ENCODE peak calls at places on chromosomes 7 and 10, in nine cellular contexts. N is Panc1, J is GM12891, W is sigmoid colon, S is K562, U is HCT116, H is stomach, R is GM23338, P is transverse colon. Y is an unnamed sample.

GRCh38 chr7:22296265-22296566 is 60.7 kb downstream of the RAPGEF5 start:
- DNase-seq in J (no peak), P (no peak), R (no peak), S (no peak), W (no peak), N (no peak), U (no peak), H (no peak), Y (no peak)

GRCh38 chr10:62025901-62026879 is 124.7 kb downstream of the ARID5B start:
- DNase-seq in P (no peak), J (no peak), W (no peak), U (no peak), H (no peak), N (no peak), S (no peak), R (no peak), Y (no peak)

GRCh38 chr10:28681928-28682750 is 4.8 kb downstream of the BAMBI start:
- DNase-seq in J (no peak), P (no peak), U (no peak), W (no peak), R (no peak), H (no peak), S (peak), N (no peak), Y (no peak)

GRCh38 chr10:91096263-91096662 is 124.2 kb upstream of the PCGF5 start:
- DNase-seq in J (no peak), W (no peak), P (no peak), S (no peak), N (no peak), H (no peak), U (no peak), R (no peak), Y (no peak)

GRCh38 chr7:79452495-79453265 is 787 bp downstream of the MAGI2 start:
- DNase-seq in P (no peak), W (peak), U (no peak), J (no peak), R (peak), H (no peak), N (no peak), S (no peak), Y (peak)

GRCh38 chr7:23377134-23377533 is 78.0 kb downstream of the MALSU1 start:
- DNase-seq in R (no peak), S (no peak), P (no peak), J (no peak), N (peak), W (no peak), U (no peak), H (no peak), Y (no peak)

GRCh38 chr7:130822642-130823041 is 88.6 kb upstream of the KLF14 start:
- DNase-seq in U (no peak), H (no peak), N (no peak), P (no peak), J (no peak), R (no peak), W (no peak), S (no peak), Y (no peak)

GRCh38 chr7:90552521-90552920 is 43.6 kb upstream of the CDK14 start:
- DNase-seq in P (no peak), H (no peak), J (no peak), R (no peak), W (no peak), N (no peak), S (no peak), U (no peak), Y (no peak)

GRCh38 chr7:44244282-44244681 is 43.5 kb downstream of the YKT6 start:
- DNase-seq in H (no peak), R (peak), P (no peak), J (peak), S (peak), W (no peak), N (no peak), U (no peak), Y (no peak)

GRCh38 chr10:17059197-17059688 is 70.4 kb downstream of the CUBN start:
- DNase-seq in H (no peak), U (no peak), S (no peak), W (no peak), N (no peak), P (no peak), J (no peak), R (no peak), Y (no peak)

GRCh38 chr7:27191716-27192545 is 6.9 kb upstream of the HOXA11 start:
- DNase-seq in H (peak), U (no peak), S (no peak), J (no peak), R (peak), P (peak), N (no peak), W (peak), Y (no peak)

GRCh38 chr10:3734111-3734510 is 50.9 kb downstream of the KLF6 start:
- DNase-seq in W (no peak), R (no peak), H (no peak), U (no peak), J (no peak), S (no peak), P (no peak), N (no peak), Y (no peak)

GRCh38 chr7:98229441-98229840 is 18.2 kb downstream of the BHLHA15 start:
- DNase-seq in U (no peak), N (no peak), W (no peak), S (no peak), R (no peak), H (no peak), J (no peak), P (no peak), Y (no peak)

GRCh38 chr10:329361-330099 is 194.3 kb downstream of the ZMYND11 start:
- DNase-seq in S (peak), W (peak), N (peak), J (no peak), H (peak), R (peak), U (peak), P (peak), Y (no peak)

GRCh38 chr7:139588632-139589031 is 65.1 kb downstream of the CLEC2L start:
- DNase-seq in N (no peak), P (no peak), H (peak), R (no peak), S (peak), U (no peak), W (peak), J (no peak), Y (peak)

GRCh38 chr10:132865236-132865635 is 77.1 kb downstream of the CFAP46 start:
- DNase-seq in J (no peak), P (peak), H (no peak), R (no peak), U (no peak), W (peak), N (no peak), S (no peak), Y (peak)

GRCh38 chr7:132469264-132469663 is 107.0 kb downstream of the PLXNA4 start:
- DNase-seq in S (no peak), W (no peak), N (no peak), H (no peak), J (no peak), P (no peak), U (no peak), R (no peak), Y (no peak)

GRCh38 chr10:21534611-21535493 is 820 bp downstream of the MLLT10 start:
- DNase-seq in P (peak), N (no peak), R (peak), H (peak), J (peak), U (no peak), S (peak), W (peak), Y (peak)

GRCh38 chr10:19825690-19826089 is 9.5 kb downstream of the PLXDC2 start:
- DNase-seq in N (no peak), U (no peak), J (no peak), H (no peak), P (no peak), R (no peak), W (no peak), S (no peak), Y (no peak)

GRCh38 chr10:74977913-74978847 is 133.3 kb upstream of the SAMD8 start:
- DNase-seq in P (no peak), R (no peak), S (no peak), J (no peak), H (no peak), W (no peak), U (no peak), N (no peak), Y (no peak)

GRCh38 chr7:85516675-85517074 is 329.8 kb upstream of the SEMA3D start:
- DNase-seq in W (no peak), P (no peak), U (no peak), H (no peak), N (no peak), J (no peak), R (no peak), S (no peak), Y (no peak)

GRCh38 chr10:71627230-71627939 is 92.2 kb downstream of the C10orf105 start:
- DNase-seq in S (no peak), P (no peak), W (no peak), J (no peak), U (no peak), N (no peak), H (no peak), R (no peak), Y (no peak)

GRCh38 chr10:34737772-34738169 is 77.3 kb downstream of the PARD3 start:
- DNase-seq in J (no peak), R (peak), W (no peak), H (no peak), P (no peak), S (no peak), U (no peak), N (no peak), Y (no peak)

GRCh38 chr7:136654406-136654805 is 214.0 kb upstream of the CHRM2 start:
- DNase-seq in J (no peak), S (no peak), P (no peak), N (no peak), W (no peak), R (no peak), U (no peak), H (no peak), Y (no peak)

GRCh38 chr7:135919071-135919841 is 57.9 kb downstream of the MTPN start:
- DNase-seq in W (no peak), H (no peak), R (no peak), J (no peak), P (no peak), N (no peak), U (no peak), S (no peak), Y (no peak)

GRCh38 chr7:48471206-48471605 is 299.9 kb downstream of the ABCA13 start:
- DNase-seq in J (no peak), N (no peak), R (no peak), W (no peak), P (no peak), H (no peak), U (no peak), S (no peak), Y (no peak)

GRCh38 chr10:77416327-77417135 is 221.1 kb downstream of the KCNMA1 start:
- DNase-seq in W (no peak), R (no peak), H (no peak), S (no peak), J (no peak), U (no peak), N (peak), P (no peak), Y (no peak)

GRCh38 chr7:6375346-6376101 is 72.2 kb downstream of the DAGLB start:
- DNase-seq in N (no peak), U (no peak), W (no peak), H (no peak), J (no peak), S (no peak), R (peak), P (no peak), Y (peak)

GRCh38 chr10:87753995-87754866 is 63.8 kb downstream of the ATAD1 start:
- DNase-seq in J (no peak), W (no peak), U (no peak), P (no peak), N (no peak), S (no peak), R (no peak), H (no peak), Y (no peak)

GRCh38 chr10:7397049-7397448 is 13.8 kb downstream of the SFMBT2 start:
- DNase-seq in P (no peak), H (no peak), R (no peak), W (no peak), N (no peak), U (no peak), S (peak), J (no peak), Y (no peak)

GRCh38 chr10:74728225-74728624 is 98.2 kb upstream of the KAT6B start:
- DNase-seq in W (no peak), U (peak), S (no peak), P (no peak), N (no peak), H (no peak), J (no peak), R (no peak), Y (no peak)

GRCh38 chr10:124197301-124198148 is 104.1 kb upstream of the CHST15 start:
- DNase-seq in W (no peak), P (no peak), J (no peak), H (no peak), R (no peak), N (no peak), S (no peak), U (no peak), Y (no peak)

GRCh38 chr7:99766484-99767099 is 17.4 kb downstream of the CYP3A4 start:
- DNase-seq in J (no peak), N (no peak), W (no peak), S (no peak), U (no peak), H (no peak), P (no peak), R (no peak), Y (no peak)

GRCh38 chr7:17941171-17941490 is 837 bp upstream of the SNX13 start:
- DNase-seq in S (no peak), N (no peak), P (no peak), H (no peak), J (no peak), R (peak), U (no peak), W (no peak), Y (no peak)

GRCh38 chr10:97664282-97664850 is 22.7 kb downstream of the AVPI1 start:
- DNase-seq in R (no peak), U (no peak), S (peak), P (no peak), J (no peak), W (no peak), H (no peak), N (no peak), Y (no peak)

GRCh38 chr7:1476859-1477258 is 17.6 kb upstream of the MICALL2 start:
- DNase-seq in J (no peak), W (no peak), R (no peak), S (no peak), P (no peak), H (no peak), N (no peak), U (no peak), Y (no peak)

GRCh38 chr7:1475393-1475792 is 16.1 kb upstream of the MICALL2 start:
- DNase-seq in R (no peak), S (no peak), J (no peak), P (no peak), W (no peak), N (no peak), U (no peak), H (no peak), Y (no peak)

GRCh38 chr7:1474736-1475135 is 15.5 kb upstream of the MICALL2 start:
- DNase-seq in J (no peak), P (no peak), R (no peak), W (no peak), S (no peak), H (no peak), U (no peak), N (no peak), Y (no peak)

GRCh38 chr7:1473864-1474512 is 14.7 kb upstream of the MICALL2 start:
- DNase-seq in P (peak), W (peak), J (peak), U (peak), N (no peak), H (peak), R (peak), S (peak), Y (peak)

DNA sequence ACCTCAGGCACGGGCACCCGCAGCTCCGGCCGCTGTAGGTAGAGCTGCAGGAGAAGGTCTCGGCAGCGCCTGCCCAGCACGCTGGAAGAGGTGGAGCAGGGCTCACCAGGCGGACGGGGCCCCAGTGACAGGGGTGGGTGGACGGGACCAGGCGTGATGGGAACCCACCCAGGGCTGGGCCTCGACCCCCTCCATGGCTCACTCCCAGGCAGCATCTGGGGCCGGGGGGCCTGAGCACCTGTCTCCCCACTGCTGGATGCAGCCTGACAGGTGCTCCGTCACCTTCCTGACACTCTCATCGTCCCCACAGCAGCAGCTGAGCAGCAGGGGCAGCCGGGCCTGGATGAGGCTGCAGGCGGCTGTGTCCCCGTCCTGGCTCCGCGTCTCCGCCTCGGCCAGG is 16.7 kb upstream of the MICALL2 start:
- DNase-seq in H (no peak), P (no peak), U (no peak), W (no peak), N (no peak), S (no peak), R (no peak), J (no peak), Y (no peak)
- TF ChIP-seq POLR2AphosphoS5 in H (no peak), P (no peak), U (no peak), W (no peak), N (no peak), S (no peak), R (no peak), J (no peak), Y (no peak)

DNA sequence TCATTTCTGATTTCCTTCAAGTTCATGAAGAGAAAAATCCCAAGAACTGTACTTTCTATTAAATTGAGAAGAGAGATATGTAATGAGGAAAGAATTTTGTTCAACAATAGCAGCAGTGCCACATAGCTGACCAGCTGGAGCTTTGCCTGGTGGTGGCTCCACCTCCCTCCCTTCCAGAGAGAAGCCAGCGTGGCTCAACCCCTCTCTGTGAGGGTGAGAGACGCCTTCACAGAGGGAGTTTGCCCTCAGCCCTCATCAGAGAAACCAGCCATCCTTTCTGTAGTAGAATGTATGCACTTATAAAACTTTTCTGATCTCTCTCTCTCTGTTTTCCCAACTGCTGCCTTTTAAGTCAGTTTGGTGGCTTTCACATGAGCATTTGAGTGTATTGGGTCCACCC is 20.5 kb upstream of the COL1A2 start:
- DNase-seq in U (no peak), P (peak), H (peak), J (no peak), S (no peak), N (no peak), W (peak), R (peak), Y (no peak)
- TF ChIP-seq POLR2AphosphoS5 in U (no peak), P (peak), H (peak), J (no peak), S (no peak), N (no peak), W (peak), R (no peak), Y (no peak)

DNA sequence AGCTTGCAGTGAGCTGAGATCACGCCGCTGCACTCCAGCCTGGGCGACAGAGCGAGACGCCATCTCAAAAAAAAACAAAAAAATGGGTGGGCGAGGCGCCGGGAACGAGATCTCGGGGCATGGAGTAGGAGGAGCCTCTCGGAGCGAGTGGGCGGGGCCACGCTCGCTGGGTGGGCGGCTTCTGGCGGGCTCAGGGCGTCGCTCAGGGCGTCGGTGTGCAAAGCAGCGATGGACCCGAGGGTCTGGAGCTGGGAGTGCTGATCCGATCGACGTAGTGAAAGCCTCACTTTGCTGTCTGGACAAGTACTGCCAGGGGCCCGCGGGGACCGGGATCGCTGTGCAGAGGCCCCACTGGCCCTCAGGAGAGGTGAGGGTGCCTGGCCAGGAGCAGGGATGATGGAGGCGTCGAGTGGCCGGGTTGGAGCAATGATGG is 22.6 kb upstream of the AMZ1 start:
- DNase-seq in W (no peak), N (no peak), U (no peak), H (no peak), J (no peak), S (no peak), P (no peak), R (no peak), Y (peak)
- TF ChIP-seq POLR2AphosphoS5 in W (no peak), N (no peak), U (no peak), H (no peak), J (no peak), S (no peak), P (no peak), R (no peak), Y (peak)

DNA sequence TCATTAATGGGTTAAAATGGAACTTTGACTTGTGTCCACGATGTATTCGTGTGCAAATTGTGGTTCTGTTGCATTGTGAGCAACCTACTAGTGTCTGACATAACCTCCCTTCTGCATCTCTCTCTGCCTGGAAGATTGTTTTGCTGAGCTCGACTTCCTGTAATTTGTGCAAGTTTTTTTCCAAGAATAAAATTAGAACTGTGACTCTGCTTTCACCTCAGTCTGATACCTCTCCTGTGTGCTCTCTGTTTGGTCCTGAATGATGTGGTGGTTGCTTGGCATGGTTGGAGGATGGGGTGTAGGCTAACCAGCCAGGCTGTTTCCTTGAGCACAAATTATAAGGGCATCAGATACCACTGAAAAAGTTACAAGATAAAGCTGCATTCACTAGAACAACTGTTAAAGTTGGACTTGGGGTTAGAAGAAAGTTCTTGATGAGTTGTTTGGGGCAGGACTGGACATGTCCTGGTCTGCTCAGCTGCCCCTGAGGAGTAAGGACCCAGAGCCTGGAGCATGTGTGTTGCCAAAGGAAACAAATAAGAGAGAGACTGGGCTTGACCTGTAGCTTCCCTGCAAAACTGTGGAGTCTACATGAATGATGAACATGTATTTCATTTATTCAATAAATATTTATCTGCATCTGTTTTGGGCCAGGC is 1.9 kb upstream of the VOPP1 start:
- DNase-seq in H (no peak), J (no peak), P (no peak), N (no peak), R (no peak), S (no peak), U (no peak), W (no peak), Y (no peak)
- TF ChIP-seq POLR2AphosphoS5 in H (peak), J (no peak), P (peak), N (no peak), R (no peak), S (no peak), U (no peak), W (no peak), Y (no peak)

GRCh38 chr10:69056129-69056528 is 31.8 kb upstream of the SRGN start:
- DNase-seq in R (no peak), H (no peak), S (no peak), W (no peak), N (no peak), P (no peak), J (no peak), U (no peak), Y (peak)

GRCh38 chr10:69055241-69055640 is 32.7 kb upstream of the SRGN start:
- DNase-seq in S (no peak), R (no peak), W (no peak), N (no peak), U (no peak), P (no peak), H (no peak), J (no peak), Y (no peak)

GRCh38 chr10:69056536-69057260 is 31.2 kb upstream of the SRGN start:
- DNase-seq in S (no peak), H (no peak), W (no peak), U (no peak), P (no peak), J (no peak), N (no peak), R (no peak), Y (no peak)

GRCh38 chr10:69057951-69058297 is 30.0 kb upstream of the SRGN start:
- DNase-seq in J (no peak), P (no peak), S (no peak), U (no peak), H (no peak), W (no peak), N (no peak), R (no peak), Y (no peak)

GRCh38 chr10:69057261-69057950 is 30.5 kb upstream of the SRGN start:
- DNase-seq in P (peak), R (peak), N (no peak), H (peak), W (no peak), S (no peak), J (no peak), U (no peak), Y (peak)
- TF ChIP-seq POLR2AphosphoS5 in P (peak), R (no peak), N (no peak), H (no peak), W (peak), S (no peak), J (no peak), U (no peak), Y (peak)

GRCh38 chr7:66187894-66188293 is 17.2 kb upstream of the TPST1 start:
- DNase-seq in U (no peak), N (no peak), S (no peak), P (no peak), R (no peak), H (no peak), J (no peak), W (peak), Y (no peak)
- TF ChIP-seq POLR2AphosphoS5 in U (no peak), N (no peak), S (no peak), P (no peak), R (no peak), H (no peak), J (no peak), W (peak), Y (no peak)